ENCODE peak calls at places on chromosomes 7 and 10, in five cellular contexts. One of them, this sample, is unnamed.

GRCh38 chr7:82164813-82165212 is 278.8 kb downstream of the CACNA2D1 start:
- DNase-seq in activated CD4-positive, alpha-beta T cell treated with anti-CD3 and anti-CD28 coated beads, Interleukin-2, amount 50 U/mL, for 1 hour: no peak
- DNase-seq in substantia nigra: no peak
- DNase-seq in AG04450: peak
- DNase-seq in lower leg skin: peak
- DNase-seq in this sample: no peak

GRCh38 chr10:128927821-128928220 is 539.2 kb upstream of the MGMT start:
- DNase-seq in activated CD4-positive, alpha-beta T cell treated with anti-CD3 and anti-CD28 coated beads, Interleukin-2, amount 50 U/mL, for 1 hour: no peak
- DNase-seq in substantia nigra: no peak
- DNase-seq in AG04450: no peak
- DNase-seq in lower leg skin: no peak
- DNase-seq in this sample: no peak

GRCh38 chr7:18116661-18117060 is 89.0 kb upstream of the PRPS1L1 start:
- DNase-seq in activated CD4-positive, alpha-beta T cell treated with anti-CD3 and anti-CD28 coated beads, Interleukin-2, amount 50 U/mL, for 1 hour: no peak
- DNase-seq in substantia nigra: no peak
- DNase-seq in AG04450: no peak
- DNase-seq in lower leg skin: no peak
- DNase-seq in this sample: no peak

GRCh38 chr7:130143334-130143732 is 61.9 kb downstream of the TMEM209 start:
- DNase-seq in activated CD4-positive, alpha-beta T cell treated with anti-CD3 and anti-CD28 coated beads, Interleukin-2, amount 50 U/mL, for 1 hour: no peak
- DNase-seq in substantia nigra: no peak
- DNase-seq in AG04450: no peak
- DNase-seq in lower leg skin: no peak
- DNase-seq in this sample: no peak

GRCh38 chr10:95655571-95656290 is 780 bp downstream of the ALDH18A1 start:
- DNase-seq in activated CD4-positive, alpha-beta T cell treated with anti-CD3 and anti-CD28 coated beads, Interleukin-2, amount 50 U/mL, for 1 hour: no peak
- DNase-seq in substantia nigra: no peak
- DNase-seq in AG04450: no peak
- DNase-seq in lower leg skin: no peak
- DNase-seq in this sample: peak

GRCh38 chr10:71312840-71313789 is 5.9 kb upstream of the SLC29A3 start:
- DNase-seq in activated CD4-positive, alpha-beta T cell treated with anti-CD3 and anti-CD28 coated beads, Interleukin-2, amount 50 U/mL, for 1 hour: no peak
- DNase-seq in substantia nigra: no peak
- DNase-seq in AG04450: peak
- DNase-seq in lower leg skin: peak
- DNase-seq in this sample: peak

GRCh38 chr7:115748123-115748738 is 282.3 kb downstream of the TFEC start:
- DNase-seq in activated CD4-positive, alpha-beta T cell treated with anti-CD3 and anti-CD28 coated beads, Interleukin-2, amount 50 U/mL, for 1 hour: no peak
- DNase-seq in substantia nigra: no peak
- DNase-seq in AG04450: no peak
- DNase-seq in lower leg skin: no peak
- DNase-seq in this sample: no peak

GRCh38 chr7:120218702-120219101 is 54.3 kb upstream of the KCND2 start:
- DNase-seq in activated CD4-positive, alpha-beta T cell treated with anti-CD3 and anti-CD28 coated beads, Interleukin-2, amount 50 U/mL, for 1 hour: no peak
- DNase-seq in substantia nigra: no peak
- DNase-seq in AG04450: no peak
- DNase-seq in lower leg skin: peak
- DNase-seq in this sample: no peak

This sample was measured in transverse colon.